ENCODE peak calls at places on chromosomes 3 and 15, in four cellular contexts. D, L, K and P are unnamed samples.
A peak's percentile ranks its signal among the peaks of the same experiment; 100 is the strongest.

GRCh38 chr15:38559908-38560307 is 4.7 kb downstream of the RASGRP1 start:
- DNase-seq in L (no peak), D (no peak), K (no peak), P (no peak)

GRCh38 chr3:51997935-51998596 is 2.4 kb upstream of the RPL29 start:
- DNase-seq in L (no peak), D (peak; percentile 24), K (peak; percentile 46), P (no peak)

GRCh38 chr3:169822983-169823382 is 10.3 kb upstream of the LRRC34 start:
- DNase-seq in D (peak; percentile 61), L (no peak), K (no peak), P (no peak)

GRCh38 chr15:57751177-57751800 is 44.8 kb downstream of the POLR2M start:
- DNase-seq in D (peak; percentile 51), K (peak; percentile 7), L (no peak), P (peak; percentile 42)

GRCh38 chr15:41417812-41418211 is 917 bp downstream of the RTF1 start:
- DNase-seq in D (peak; percentile 27), K (peak; percentile 22), L (no peak), P (no peak)

GRCh38 chr15:68719051-68719450 is 101.6 kb downstream of the ANP32A start:
- DNase-seq in K (no peak), D (no peak), L (no peak), P (no peak)

GRCh38 chr15:101492752-101493692 is 3.5 kb upstream of the PCSK6 start:
- DNase-seq in K (no peak), L (no peak), D (no peak), P (no peak)

GRCh38 chr3:139518296-139518695 is 21.2 kb downstream of the RBP1 start:
- DNase-seq in L (no peak), K (no peak), D (no peak), P (no peak)

GRCh38 chr3:10021856-10022775 is 4.1 kb upstream of the FANCD2 start:
- DNase-seq in L (no peak), K (no peak), D (no peak), P (no peak)